ENCODE peak calls at places on chromosomes 13 and 19, in six cellular contexts. Z, V, U, Y, G and X are unnamed samples.

GRCh38 chr19:39325778-39326680 is 5.4 kb upstream of the LRFN1 start:
- DNase-seq in Z (no peak), V (no peak), U (peak; percentile 16), Y (no peak), G (peak; percentile 68), X (no peak)

GRCh38 chr13:48560657-48561337 is 27.9 kb upstream of the RCBTB2 start:
- DNase-seq in Z (no peak), V (no peak), U (no peak), Y (no peak), G (no peak), X (no peak)

GRCh38 chr19:34998777-34999497 is 1.2 kb upstream of the GRAMD1A start:
- DNase-seq in Z (no peak), V (peak; percentile 54), U (no peak), Y (no peak), G (no peak), X (no peak)

GRCh38 chr19:41774515-41774980 is 19.2 kb downstream of the CEACAM6 start:
- DNase-seq in Z (no peak), V (no peak), U (no peak), Y (no peak), G (no peak), X (peak; percentile 77)

GRCh38 chr19:1363599-1363998 is 20.1 kb upstream of the NDUFS7 start:
- DNase-seq in Z (no peak), V (no peak), U (no peak), Y (no peak), G (no peak), X (no peak)

GRCh38 chr13:69194130-69194529 is 913.5 kb upstream of the ATXN8OS start:
- DNase-seq in Z (no peak), V (no peak), U (no peak), Y (no peak), G (no peak), X (no peak)

GRCh38 chr13:93388701-93389100 is 162.1 kb downstream of the GPC6 start:
- DNase-seq in Z (no peak), V (no peak), U (no peak), Y (no peak), G (no peak), X (no peak)

GRCh38 chr19:35901055-35901644 is 810 bp upstream of the NFKBID start:
- DNase-seq in Z (no peak), V (no peak), U (no peak), Y (no peak), G (no peak), X (no peak)

GRCh38 chr19:17681505-17682125 is 6.5 kb downstream of the UNC13A start:
- DNase-seq in Z (peak; percentile 31), V (peak; percentile 69), U (no peak), Y (no peak), G (peak; percentile 77), X (no peak)

GRCh38 chr13:34391071-34391470 is 551.0 kb upstream of the NBEA start:
- DNase-seq in Z (no peak), V (no peak), U (no peak), Y (no peak), G (no peak), X (no peak)

GRCh38 chr13:36188446-36188845 is 25.9 kb downstream of the SOHLH2 start:
- DNase-seq in Z (no peak), V (no peak), U (no peak), Y (no peak), G (no peak), X (no peak)

GRCh38 chr13:99071666-99072065 is 93.8 kb upstream of the DOCK9 start:
- DNase-seq in Z (no peak), V (no peak), U (no peak), Y (no peak), G (no peak), X (no peak)

GRCh38 chr13:20391597-20392452 is 133.8 kb downstream of the CRYL1 start:
- DNase-seq in Z (no peak), V (no peak), U (no peak), Y (no peak), G (peak; percentile 6), X (no peak)

GRCh38 chr19:34336781-34337271 is 28.2 kb upstream of the GPI start:
- DNase-seq in Z (no peak), V (no peak), U (no peak), Y (no peak), G (peak; percentile 57), X (no peak)

GRCh38 chr13:74904547-74904946 is 577.4 kb downstream of the TBC1D4 start:
- DNase-seq in Z (no peak), V (no peak), U (no peak), Y (no peak), G (no peak), X (no peak)

GRCh38 chr19:12670159-12670928 is 3.7 kb downstream of the WDR83 start:
- DNase-seq in Z (no peak), V (peak; percentile 30), U (no peak), Y (no peak), G (no peak), X (peak; percentile 80)

GRCh38 chr13:48739346-48740037 is 85.8 kb downstream of the CYSLTR2 start:
- DNase-seq in Z (no peak), V (peak; percentile 53), U (no peak), Y (no peak), G (no peak), X (no peak)

GRCh38 chr13:46160474-46161066 is 21.4 kb downstream of the LCP1 start:
- DNase-seq in Z (no peak), V (no peak), U (no peak), Y (no peak), G (peak; percentile 91), X (no peak)

GRCh38 chr19:14460935-14461334 is 14.2 kb downstream of the PTGER1 start:
- DNase-seq in Z (no peak), V (no peak), U (no peak), Y (no peak), G (no peak), X (no peak)

GRCh38 chr19:8209111-8209964 is at the start of gene CERS4:
- DNase-seq in Z (peak; percentile 78), V (peak; percentile 88), U (peak; percentile 86), Y (no peak), G (peak; percentile 62), X (peak; percentile 93)

GRCh38 chr13:84896128-84896527 is 903.1 kb downstream of the SLITRK6 start:
- DNase-seq in Z (no peak), V (no peak), U (no peak), Y (no peak), G (peak; percentile 77), X (peak; percentile 29)

GRCh38 chr13:42084722-42085121 is 36.3 kb downstream of the DGKH start:
- DNase-seq in Z (no peak), V (no peak), U (no peak), Y (no peak), G (no peak), X (no peak)

GRCh38 chr19:42291437-42291815 is 10.5 kb upstream of the PRR19 start:
- DNase-seq in Z (no peak), V (no peak), U (peak; percentile 48), Y (no peak), G (no peak), X (no peak)

GRCh38 chr19:32613008-32613407 is 32.0 kb downstream of the PDCD5 start:
- DNase-seq in Z (no peak), V (no peak), U (no peak), Y (no peak), G (no peak), X (no peak)

GRCh38 chr19:32615569-32615968 is 34.6 kb downstream of the PDCD5 start:
- DNase-seq in Z (no peak), V (no peak), U (no peak), Y (no peak), G (no peak), X (no peak)

GRCh38 chr19:32611161-32611560 is 30.2 kb downstream of the PDCD5 start:
- DNase-seq in Z (no peak), V (no peak), U (no peak), Y (no peak), G (no peak), X (no peak)

GRCh38 chr19:32619051-32619685 is 38.2 kb downstream of the PDCD5 start:
- DNase-seq in Z (no peak), V (no peak), U (no peak), Y (no peak), G (no peak), X (no peak)

GRCh38 chr19:32614916-32615315 is 33.9 kb downstream of the PDCD5 start:
- DNase-seq in Z (no peak), V (no peak), U (no peak), Y (no peak), G (no peak), X (no peak)
- H3K36me3 ChIP-seq in Z (peaks cover 82% of the 10 kb centered on the region), V (no peaks in the 10 kb centered on the region), U (peaks cover 13% of the 10 kb centered on the region), Y (peaks cover 85% of the 10 kb centered on the region), G (peaks cover 17% of the 10 kb centered on the region), X (peaks cover 94% of the 10 kb centered on the region)

DNA sequence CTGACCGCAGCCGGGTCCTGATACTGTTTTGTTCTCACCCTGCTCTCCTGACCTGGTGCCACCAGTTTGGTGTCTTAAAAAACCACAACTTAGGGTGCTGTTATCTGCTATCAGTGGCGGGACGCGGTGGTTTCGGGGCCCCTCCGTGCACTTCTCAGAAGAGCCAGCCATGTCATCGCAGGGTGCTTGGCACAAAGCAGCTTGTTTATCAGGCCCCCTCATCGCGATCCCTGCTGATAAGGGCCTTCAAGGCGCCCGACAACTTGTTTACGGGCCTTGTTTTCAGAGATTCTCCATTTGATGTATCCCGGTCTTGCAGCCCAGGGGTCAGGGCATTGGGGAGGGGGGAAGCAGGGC is 58.1 kb upstream of the KLF2 start:
- DNase-seq in Z (no peak), V (no peak), U (no peak), Y (no peak), G (no peak), X (no peak)
- H3K27ac ChIP-seq in Z (no peak overlapping the region), V (no peak overlapping the region), U (no peak overlapping the region), Y (no peak overlapping the region), G (no peak overlapping the region), X (no peak overlapping the region)

DNA sequence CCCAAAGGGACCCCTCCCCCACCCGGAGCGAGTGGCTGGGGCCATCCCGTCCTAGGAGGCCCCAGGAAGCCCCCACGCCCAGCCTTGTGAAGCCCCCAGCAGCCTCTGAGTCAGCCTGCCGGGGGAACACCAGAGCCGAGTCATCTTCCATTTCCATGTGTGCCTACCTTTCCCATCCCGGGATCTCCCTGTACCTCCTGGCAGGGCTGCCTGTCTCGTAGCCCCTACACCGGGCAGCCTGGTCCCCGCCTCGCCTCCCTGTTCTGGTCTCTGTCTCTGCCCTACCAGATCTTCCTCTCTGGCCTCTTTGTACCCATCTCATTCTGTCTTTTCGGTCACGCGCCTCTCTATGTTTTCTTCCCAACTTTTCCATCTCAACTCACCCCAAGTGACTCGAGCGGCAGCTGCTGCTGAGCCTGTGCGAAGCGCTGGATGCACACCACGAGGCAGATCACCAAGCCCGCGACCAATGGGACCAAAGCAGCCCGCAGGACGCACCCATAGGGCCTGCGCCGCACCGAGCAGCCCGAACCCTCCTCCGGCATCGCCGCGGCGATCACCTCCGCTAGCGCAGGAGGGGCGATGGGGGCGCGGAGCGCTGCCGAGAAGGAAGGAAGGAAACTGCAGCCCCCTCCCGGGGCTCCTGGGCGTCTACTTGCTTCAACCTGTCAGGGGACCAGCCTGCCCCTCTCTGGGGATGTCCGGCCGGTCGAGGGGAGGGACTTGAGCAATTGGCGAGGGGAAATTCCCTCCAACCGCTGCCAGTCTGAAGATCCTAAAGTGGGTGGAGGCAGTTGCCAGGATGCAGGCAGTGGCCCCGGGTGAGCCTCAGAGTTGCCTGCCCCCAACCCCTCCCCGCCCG is at the start of gene CD70:
- DNase-seq in Z (no peak), V (no peak), U (no peak), Y (no peak), G (peak; percentile 74), X (peak; percentile 35)
- H3K4me3 ChIP-seq in Z (peak within 1 kb of the TSS; percentile 43), V (no peak within 1 kb of the TSS), U (no peak within 1 kb of the TSS), Y (no peak within 1 kb of the TSS), G (peak within 1 kb of the TSS; percentile 48), X (no peak within 1 kb of the TSS)

DNA sequence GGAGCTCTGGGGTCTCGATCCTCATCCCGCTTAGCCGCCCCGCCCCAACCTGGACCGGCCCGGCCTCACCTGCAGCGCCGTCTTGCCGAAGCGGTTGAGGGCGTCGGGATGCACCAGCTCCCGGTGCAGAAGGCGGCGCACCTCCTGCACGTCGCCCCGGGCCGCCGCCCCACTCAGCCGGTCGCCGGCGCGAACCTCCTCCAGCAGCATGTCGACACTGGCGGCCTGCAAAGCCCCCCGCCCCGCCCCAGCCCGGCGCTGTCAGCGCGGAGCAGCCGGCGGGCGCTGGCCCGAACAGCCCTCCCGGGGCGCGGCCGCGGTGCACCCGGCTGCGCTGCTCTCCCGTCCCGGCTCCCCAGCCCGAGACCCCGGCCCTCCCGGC is 344 bp downstream of the CDKN2D start:
- DNase-seq in Z (no peak), V (no peak), U (no peak), Y (peak; percentile 37), G (no peak), X (no peak)
- H3K36me3 ChIP-seq in Z (no peaks in the 10 kb centered on the region), V (no peaks in the 10 kb centered on the region), U (no peaks in the 10 kb centered on the region), Y (no peaks in the 10 kb centered on the region), G (no peaks in the 10 kb centered on the region), X (no peaks in the 10 kb centered on the region)